ENCODE peak calls at places on chromosomes 13 and 19, in six cellular contexts. One of them, this sample, is unnamed.

GRCh38 chr13:95137096-95137495 is 164.2 kb downstream of the ABCC4 start:
- DNase-seq in heart left ventricle: no peak
- DNase-seq in colonic mucosa: no peak
- DNase-seq in progenitor cell of endocrine pancreas: no peak
- DNase-seq in nephron progenitor cell: no peak
- DNase-seq in PC-9: no peak
- DNase-seq in this sample: no peak

GRCh38 chr13:40236566-40237168 is 429.8 kb downstream of the FOXO1 start:
- DNase-seq in heart left ventricle: no peak
- DNase-seq in colonic mucosa: no peak
- DNase-seq in progenitor cell of endocrine pancreas: no peak
- DNase-seq in nephron progenitor cell: no peak
- DNase-seq in PC-9: no peak
- DNase-seq in this sample: no peak

GRCh38 chr19:31356587-31357314 is 7.5 kb upstream of the TSHZ3 start:
- DNase-seq in heart left ventricle: peak
- DNase-seq in colonic mucosa: peak
- DNase-seq in progenitor cell of endocrine pancreas: no peak
- DNase-seq in nephron progenitor cell: peak
- DNase-seq in PC-9: no peak
- DNase-seq in this sample: no peak

GRCh38 chr19:18294467-18294864 is 13.0 kb upstream of the JUND start:
- DNase-seq in heart left ventricle: peak
- DNase-seq in colonic mucosa: no peak
- DNase-seq in progenitor cell of endocrine pancreas: no peak
- DNase-seq in nephron progenitor cell: no peak
- DNase-seq in PC-9: no peak
- DNase-seq in this sample: no peak

GRCh38 chr19:38975214-38975860 is at the start of gene FBXO17:
- DNase-seq in heart left ventricle: peak
- DNase-seq in colonic mucosa: peak
- DNase-seq in progenitor cell of endocrine pancreas: peak
- DNase-seq in nephron progenitor cell: peak
- DNase-seq in PC-9: no peak
- DNase-seq in this sample: peak

GRCh38 chr19:17757125-17757524 is 5.8 kb downstream of the FCHO1 start:
- DNase-seq in heart left ventricle: peak
- DNase-seq in colonic mucosa: peak
- DNase-seq in progenitor cell of endocrine pancreas: no peak
- DNase-seq in nephron progenitor cell: no peak
- DNase-seq in PC-9: no peak
- DNase-seq in this sample: no peak

GRCh38 chr13:36673838-36674326 is at the start of gene SERTM1:
- DNase-seq in heart left ventricle: peak
- DNase-seq in colonic mucosa: no peak
- DNase-seq in progenitor cell of endocrine pancreas: peak
- DNase-seq in nephron progenitor cell: peak
- DNase-seq in PC-9: no peak
- DNase-seq in this sample: peak

GRCh38 chr19:33683881-33684549 is 62.3 kb downstream of the CHST8 start:
- DNase-seq in heart left ventricle: peak
- DNase-seq in colonic mucosa: no peak
- DNase-seq in progenitor cell of endocrine pancreas: peak
- DNase-seq in nephron progenitor cell: peak
- DNase-seq in PC-9: no peak
- DNase-seq in this sample: no peak

GRCh38 chr13:76019421-76020044 is 383.4 kb downstream of the LMO7 start:
- DNase-seq in heart left ventricle: peak
- DNase-seq in colonic mucosa: peak
- DNase-seq in progenitor cell of endocrine pancreas: peak
- DNase-seq in nephron progenitor cell: peak
- DNase-seq in PC-9: no peak
- DNase-seq in this sample: no peak

GRCh38 chr19:35345671-35346111 is 2.0 kb upstream of the FFAR1 start:
- DNase-seq in heart left ventricle: no peak
- DNase-seq in colonic mucosa: no peak
- DNase-seq in progenitor cell of endocrine pancreas: no peak
- DNase-seq in nephron progenitor cell: no peak
- DNase-seq in PC-9: no peak
- DNase-seq in this sample: peak

GRCh38 chr19:2215281-2215751 is 20.8 kb downstream of the PLEKHJ1 start:
- DNase-seq in heart left ventricle: no peak
- DNase-seq in colonic mucosa: no peak
- DNase-seq in progenitor cell of endocrine pancreas: no peak
- DNase-seq in nephron progenitor cell: peak
- DNase-seq in PC-9: no peak
- DNase-seq in this sample: no peak

GRCh38 chr13:104984296-104984818 is 1551.1 kb downstream of the EFNB2 start:
- DNase-seq in heart left ventricle: peak
- DNase-seq in colonic mucosa: no peak
- DNase-seq in progenitor cell of endocrine pancreas: no peak
- DNase-seq in nephron progenitor cell: no peak
- DNase-seq in PC-9: no peak
- DNase-seq in this sample: no peak

GRCh38 chr19:49712397-49712859 is 21.5 kb downstream of the CPT1C start:
- DNase-seq in heart left ventricle: peak
- DNase-seq in colonic mucosa: peak
- DNase-seq in progenitor cell of endocrine pancreas: no peak
- DNase-seq in nephron progenitor cell: peak
- DNase-seq in PC-9: peak
- DNase-seq in this sample: no peak

GRCh38 chr13:105998233-105998550 is 537.3 kb downstream of the EFNB2 start:
- DNase-seq in heart left ventricle: no peak
- DNase-seq in colonic mucosa: no peak
- DNase-seq in progenitor cell of endocrine pancreas: no peak
- DNase-seq in nephron progenitor cell: no peak
- DNase-seq in PC-9: no peak
- DNase-seq in this sample: no peak

GRCh38 chr19:37983153-37983552 is 76.1 kb downstream of the SIPA1L3 start:
- DNase-seq in heart left ventricle: no peak
- DNase-seq in colonic mucosa: no peak
- DNase-seq in progenitor cell of endocrine pancreas: no peak
- DNase-seq in nephron progenitor cell: no peak
- DNase-seq in PC-9: no peak
- DNase-seq in this sample: no peak

GRCh38 chr13:75864718-75865117 is 228.6 kb downstream of the LMO7 start:
- DNase-seq in heart left ventricle: no peak
- DNase-seq in colonic mucosa: no peak
- DNase-seq in progenitor cell of endocrine pancreas: no peak
- DNase-seq in nephron progenitor cell: no peak
- DNase-seq in PC-9: peak
- DNase-seq in this sample: no peak

GRCh38 chr19:41895745-41896580 is 13.0 kb downstream of the ARHGEF1 start:
- DNase-seq in heart left ventricle: no peak
- DNase-seq in colonic mucosa: no peak
- DNase-seq in progenitor cell of endocrine pancreas: no peak
- DNase-seq in nephron progenitor cell: no peak
- DNase-seq in PC-9: no peak
- DNase-seq in this sample: no peak
- TF ChIP-seq CTCF in heart left ventricle: no peak
- TF ChIP-seq CTCF in colonic mucosa: no peak
- TF ChIP-seq CTCF in progenitor cell of endocrine pancreas: peak
- TF ChIP-seq CTCF in nephron progenitor cell: no peak
- TF ChIP-seq CTCF in PC-9: peak
- TF ChIP-seq CTCF in this sample: peak

GRCh38 chr19:47389150-47389556 is 30.2 kb downstream of the MEIS3 start:
- DNase-seq in heart left ventricle: no peak
- DNase-seq in colonic mucosa: no peak
- DNase-seq in progenitor cell of endocrine pancreas: no peak
- DNase-seq in nephron progenitor cell: no peak
- DNase-seq in PC-9: peak
- DNase-seq in this sample: no peak

GRCh38 chr19:47390533-47391488 is 28.5 kb downstream of the MEIS3 start:
- DNase-seq in heart left ventricle: no peak
- DNase-seq in colonic mucosa: no peak
- DNase-seq in progenitor cell of endocrine pancreas: no peak
- DNase-seq in nephron progenitor cell: no peak
- DNase-seq in PC-9: no peak
- DNase-seq in this sample: no peak

GRCh38 chr19:47391510-47392223 is 27.7 kb downstream of the MEIS3 start:
- DNase-seq in heart left ventricle: peak
- DNase-seq in colonic mucosa: peak
- DNase-seq in progenitor cell of endocrine pancreas: peak
- DNase-seq in nephron progenitor cell: peak
- DNase-seq in PC-9: peak
- DNase-seq in this sample: no peak
- TF ChIP-seq CTCF in heart left ventricle: peak
- TF ChIP-seq CTCF in colonic mucosa: peak
- TF ChIP-seq CTCF in progenitor cell of endocrine pancreas: peak
- TF ChIP-seq CTCF in nephron progenitor cell: peak
- TF ChIP-seq CTCF in PC-9: peak
- TF ChIP-seq CTCF in this sample: peak

DNA sequence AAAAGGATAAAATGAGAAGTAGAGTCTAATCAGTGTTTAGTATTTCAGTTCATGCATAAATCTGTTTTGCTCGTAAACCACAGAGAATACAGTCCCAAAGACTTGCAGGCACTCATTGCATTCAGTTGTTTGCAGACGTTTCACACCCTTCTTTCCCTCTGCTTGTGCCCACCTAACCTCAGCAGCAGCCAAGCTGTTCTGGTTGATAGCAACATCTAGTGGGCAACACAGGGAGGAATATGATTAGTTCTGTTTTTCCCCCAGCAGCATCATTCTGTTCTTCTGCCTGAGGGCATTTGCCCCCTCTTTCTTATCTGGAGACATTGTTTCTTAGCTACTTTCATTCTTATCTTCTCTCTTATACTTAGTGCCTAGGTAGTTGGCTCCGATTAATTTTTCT is 135.6 kb downstream of the PAN3 start:
- DNase-seq in heart left ventricle: no peak
- DNase-seq in colonic mucosa: no peak
- DNase-seq in progenitor cell of endocrine pancreas: no peak
- DNase-seq in nephron progenitor cell: no peak
- DNase-seq in PC-9: no peak
- DNase-seq in this sample: no peak
- TF ChIP-seq CTCF in heart left ventricle: no peak
- TF ChIP-seq CTCF in colonic mucosa: no peak
- TF ChIP-seq CTCF in progenitor cell of endocrine pancreas: no peak
- TF ChIP-seq CTCF in nephron progenitor cell: no peak
- TF ChIP-seq CTCF in PC-9: no peak
- TF ChIP-seq CTCF in this sample: peak

DNA sequence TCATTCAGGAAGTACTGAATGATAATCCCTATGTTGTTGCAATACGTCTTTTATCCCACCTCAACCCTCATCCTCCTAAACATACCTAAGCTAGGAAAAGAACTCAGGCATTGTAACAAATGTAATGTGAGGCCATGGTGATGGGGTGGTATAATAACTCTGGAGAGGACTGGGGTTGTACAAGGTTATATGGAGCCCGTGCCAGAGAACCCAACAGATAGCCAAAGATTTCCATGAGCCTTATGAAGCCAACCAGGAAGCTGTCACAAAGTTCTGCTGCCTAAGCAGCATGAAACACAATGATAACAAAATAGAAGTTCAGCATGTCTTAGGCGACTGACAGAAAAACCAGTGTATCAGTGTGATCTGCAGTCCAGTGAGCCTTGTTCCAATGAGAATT is 394.1 kb upstream of the NBEA start:
- DNase-seq in heart left ventricle: no peak
- DNase-seq in colonic mucosa: no peak
- DNase-seq in progenitor cell of endocrine pancreas: no peak
- DNase-seq in nephron progenitor cell: no peak
- DNase-seq in PC-9: no peak
- DNase-seq in this sample: no peak
- TF ChIP-seq CTCF in heart left ventricle: no peak
- TF ChIP-seq CTCF in colonic mucosa: no peak
- TF ChIP-seq CTCF in progenitor cell of endocrine pancreas: no peak
- TF ChIP-seq CTCF in nephron progenitor cell: no peak
- TF ChIP-seq CTCF in PC-9: no peak
- TF ChIP-seq CTCF in this sample: no peak

This sample was measured in type B pancreatic cell.